ENCODE peak calls at places on chromosomes 2 and 18, in six cellular contexts. One of them, this sample, is unnamed.

GRCh38 chr2:1824202-1824905 is 80.0 kb upstream of the PXDN start:
- DNase-seq in COR-L47: no peak
- DNase-seq in ELF-1: peak
- DNase-seq in T-helper 1 cell: no peak
- DNase-seq in AG09319: no peak
- DNase-seq in aorta: peak
- DNase-seq in this sample: no peak

GRCh38 chr2:238502956-238503791 is 76.4 kb downstream of the ASB1 start:
- DNase-seq in COR-L47: no peak
- DNase-seq in ELF-1: no peak
- DNase-seq in T-helper 1 cell: no peak
- DNase-seq in AG09319: no peak
- DNase-seq in aorta: no peak
- DNase-seq in this sample: no peak

GRCh38 chr2:67873916-67874315 is 188.9 kb downstream of the C1D start:
- DNase-seq in COR-L47: no peak
- DNase-seq in ELF-1: no peak
- DNase-seq in T-helper 1 cell: no peak
- DNase-seq in AG09319: no peak
- DNase-seq in aorta: no peak
- DNase-seq in this sample: no peak

GRCh38 chr18:76668546-76668945 is 153.8 kb upstream of the ZNF236 start:
- DNase-seq in COR-L47: no peak
- DNase-seq in ELF-1: no peak
- DNase-seq in T-helper 1 cell: no peak
- DNase-seq in AG09319: no peak
- DNase-seq in aorta: no peak
- DNase-seq in this sample: no peak

GRCh38 chr2:32632089-32632488 is 4.2 kb downstream of the TTC27 start:
- DNase-seq in COR-L47: no peak
- DNase-seq in ELF-1: no peak
- DNase-seq in T-helper 1 cell: no peak
- DNase-seq in AG09319: no peak
- DNase-seq in aorta: no peak
- DNase-seq in this sample: no peak

GRCh38 chr18:42401131-42401673 is 446.2 kb downstream of the PIK3C3 start:
- DNase-seq in COR-L47: no peak
- DNase-seq in ELF-1: no peak
- DNase-seq in T-helper 1 cell: no peak
- DNase-seq in AG09319: no peak
- DNase-seq in aorta: no peak
- DNase-seq in this sample: no peak

GRCh38 chr2:228446732-228447131 is 265.2 kb upstream of the SPHKAP start:
- DNase-seq in COR-L47: peak
- DNase-seq in ELF-1: no peak
- DNase-seq in T-helper 1 cell: no peak
- DNase-seq in AG09319: no peak
- DNase-seq in aorta: no peak
- DNase-seq in this sample: no peak

GRCh38 chr2:38648107-38648761 is 17.7 kb upstream of the GALM start:
- DNase-seq in COR-L47: no peak
- DNase-seq in ELF-1: no peak
- DNase-seq in T-helper 1 cell: no peak
- DNase-seq in AG09319: no peak
- DNase-seq in aorta: no peak
- DNase-seq in this sample: no peak

GRCh38 chr2:165044505-165045303 is 89.4 kb upstream of the SLC38A11 start:
- DNase-seq in COR-L47: no peak
- DNase-seq in ELF-1: peak
- DNase-seq in T-helper 1 cell: no peak
- DNase-seq in AG09319: no peak
- DNase-seq in aorta: no peak
- DNase-seq in this sample: no peak

This sample was measured in uterus.